ENCODE peak calls at places on chromosome 6, in ten cellular contexts. T is mammary epithelial cell; I is H1; Q is keratinocyte; W is psoas muscle; Z is thoracic aorta; C is CD4-positive, alpha-beta memory T cell; O is dorsolateral prefrontal cortex; E is RWPE2; M is trophoblast cell. A is an unnamed sample.

GRCh38 chr6:133230022-133230421 is 11.1 kb upstream of the EYA4 start:
- DNase-seq in Z (no peak), E (no peak), I (no peak), W (no peak), C (no peak), M (no peak), O (no peak), T (no peak), Q (no peak), A (no peak)

GRCh38 chr6:166202321-166202733 is 34.7 kb upstream of the TBXT start:
- DNase-seq in Z (no peak), E (no peak), C (no peak), T (no peak), O (no peak), M (no peak), I (no peak), W (peak; percentile 52), Q (no peak), A (no peak)

GRCh38 chr6:52696418-52696817 is 25.5 kb downstream of the TMEM14A start:
- DNase-seq in Q (no peak), M (no peak), Z (no peak), O (no peak), I (no peak), W (no peak), E (no peak), C (no peak), T (no peak), A (no peak)

GRCh38 chr6:20826378-20826777 is 292.1 kb downstream of the CDKAL1 start:
- DNase-seq in O (no peak), Q (no peak), M (no peak), Z (no peak), C (no peak), I (no peak), W (no peak), T (peak; percentile 70), E (no peak), A (peak; percentile 16)

GRCh38 chr6:70180904-70181599 is 121.8 kb downstream of the COL9A1 start:
- DNase-seq in E (no peak), C (no peak), Q (no peak), T (no peak), I (no peak), Z (no peak), W (no peak), M (no peak), O (no peak), A (no peak)

GRCh38 chr6:51273228-51273961 is 454.7 kb downstream of the TFAP2B start:
- DNase-seq in I (no peak), C (no peak), M (no peak), W (no peak), Q (no peak), T (no peak), Z (no peak), O (no peak), E (no peak), A (no peak)

GRCh38 chr6:157520986-157521664 is 140.1 kb downstream of the ZDHHC14 start:
- DNase-seq in Z (no peak), I (no peak), C (no peak), E (no peak), W (no peak), Q (no peak), T (no peak), M (no peak), O (no peak), A (no peak)

GRCh38 chr6:52545844-52546119 is 31.1 kb downstream of the TRAM2 start:
- DNase-seq in C (no peak), O (no peak), T (peak; percentile 10), I (no peak), E (no peak), M (no peak), W (no peak), Q (no peak), Z (no peak), A (no peak)

GRCh38 chr6:35385457-35386202 is 43.3 kb downstream of the PPARD start:
- DNase-seq in I (no peak), M (no peak), Q (no peak), Z (no peak), E (no peak), W (peak; percentile 43), C (no peak), O (no peak), T (no peak), A (no peak)

GRCh38 chr6:37653933-37654565 is 43.6 kb downstream of the MDGA1 start:
- DNase-seq in M (no peak), C (peak; percentile 26), T (peak; percentile 50), Q (peak; percentile 45), E (no peak), W (no peak), I (peak; percentile 81), Z (no peak), O (no peak), A (no peak)

GRCh38 chr6:143884161-143884560 is 19.9 kb downstream of the ZC2HC1B start:
- DNase-seq in Q (no peak), O (no peak), E (no peak), M (no peak), C (no peak), I (no peak), T (no peak), W (no peak), Z (no peak), A (no peak)

GRCh38 chr6:32885698-32886286 is 31.8 kb downstream of the PSMB9 start:
- DNase-seq in T (peak; percentile 45), W (no peak), C (peak; percentile 75), E (no peak), I (no peak), M (no peak), Z (no peak), Q (no peak), O (no peak), A (no peak)

GRCh38 chr6:32944265-32944664 is 3.4 kb upstream of the HLA-DMB start:
- DNase-seq in M (no peak), E (no peak), T (no peak), O (no peak), W (no peak), Z (no peak), C (peak; percentile 48), I (no peak), Q (no peak), A (no peak)

GRCh38 chr6:134105903-134106302 is 53.5 kb upstream of the SLC2A12 start:
- DNase-seq in E (no peak), M (no peak), W (no peak), T (no peak), C (no peak), O (no peak), Z (no peak), Q (no peak), I (no peak), A (no peak)

GRCh38 chr6:127207591-127208120 is 59.0 kb upstream of the RNF146 start:
- DNase-seq in I (no peak), Q (no peak), T (no peak), C (no peak), W (no peak), E (no peak), O (no peak), Z (no peak), M (no peak), A (no peak)

GRCh38 chr6:34189806-34190503 is 44.1 kb upstream of the GRM4 start:
- DNase-seq in M (no peak), C (peak; percentile 54), I (no peak), W (no peak), O (peak; percentile 54), Z (no peak), Q (no peak), T (no peak), E (peak; percentile 25), A (no peak)

GRCh38 chr6:143490775-143491174 is 20.7 kb downstream of the FUCA2 start:
- DNase-seq in O (no peak), T (no peak), W (no peak), C (no peak), Z (no peak), M (no peak), E (no peak), Q (no peak), I (no peak), A (no peak)

GRCh38 chr6:150616581-150616980 is 16.9 kb downstream of the PLEKHG1 start:
- DNase-seq in E (no peak), W (no peak), M (no peak), T (no peak), Z (no peak), O (no peak), I (no peak), C (no peak), Q (no peak), A (no peak)

GRCh38 chr6:142138876-142139275 is 6.2 kb downstream of the GJE1 start:
- DNase-seq in I (no peak), O (no peak), Q (no peak), Z (no peak), M (no peak), W (no peak), C (no peak), T (no peak), E (no peak), A (no peak)

DNA sequence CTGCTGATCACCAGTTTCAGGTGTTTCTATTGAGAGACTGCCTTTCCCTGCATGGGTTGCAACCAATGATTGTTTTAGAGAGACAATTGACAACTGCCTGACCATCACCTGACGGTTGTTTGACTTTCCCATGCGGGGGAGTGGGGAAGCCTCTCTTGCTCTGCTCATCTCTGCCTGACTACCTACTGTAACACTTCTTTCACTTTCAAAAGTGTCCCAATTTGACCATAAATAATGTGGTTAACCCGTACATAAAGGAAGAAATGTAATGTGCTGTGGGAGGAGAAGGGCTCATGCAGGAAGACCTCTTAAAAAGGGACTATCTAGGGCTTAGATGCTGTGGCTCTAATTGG is 122.0 kb upstream of the PHACTR1 start:
- DNase-seq in M (no peak), Z (no peak), W (no peak), C (no peak), Q (no peak), T (no peak), O (no peak), I (no peak), E (no peak), A (no peak)
- H3K27ac ChIP-seq in M (no peak overlapping the region), Z (no peak overlapping the region), W (no peak overlapping the region), C (no peak overlapping the region), Q (no peak overlapping the region), T (no peak overlapping the region), O (no peak overlapping the region), I (no peak overlapping the region), E (no peak overlapping the region), A (no peak overlapping the region)

GRCh38 chr6:88616380-88616779 is 347.0 kb downstream of the RNGTT start:
- DNase-seq in C (no peak), M (no peak), W (no peak), T (no peak), Q (no peak), O (no peak), I (no peak), E (no peak), Z (no peak), A (no peak)
- H3K27ac ChIP-seq in C (no peak overlapping the region), M (no peak overlapping the region), W (no peak overlapping the region), T (no peak overlapping the region), Q (no peak overlapping the region), O (no peak overlapping the region), I (no peak overlapping the region), E (no peak overlapping the region), Z (no peak overlapping the region), A (no peak overlapping the region)

GRCh38 chr6:3664641-3665041 is 86.9 kb downstream of the PXDC1 start:
- DNase-seq in T (no peak), W (no peak), Z (no peak), Q (no peak), M (peak; percentile 87), I (no peak), E (no peak), C (no peak), O (no peak), A (peak; percentile 16)
- H3K27ac ChIP-seq in T (no peak overlapping the region), W (no peak overlapping the region), Z (no peak overlapping the region), Q (no peak overlapping the region), M (peak overlapping the region; percentile 95), I (no peak overlapping the region), E (no peak overlapping the region), C (no peak overlapping the region), O (no peak overlapping the region), A (no peak overlapping the region)

GRCh38 chr6:16437984-16438383 is 199.6 kb downstream of the GMPR start:
- DNase-seq in W (no peak), I (no peak), Q (no peak), E (no peak), M (no peak), T (no peak), C (peak; percentile 33), O (no peak), Z (no peak), A (no peak)
- H3K27ac ChIP-seq in W (no peak overlapping the region), I (no peak overlapping the region), Q (no peak overlapping the region), E (no peak overlapping the region), M (no peak overlapping the region), T (no peak overlapping the region), C (peak overlapping the region; percentile 55), O (no peak overlapping the region), Z (no peak overlapping the region), A (no peak overlapping the region)